ENCODE peak calls at places on chromosomes 13 and 19, in four cellular contexts. Q is K562, L is H1, S is GM12878. I is an unnamed sample.
A peak's percentile ranks its signal among the peaks of the same experiment; 100 is the strongest.

GRCh38 chr19:30066781-30067759 is 125.0 kb downstream of the URI1 start:
- DNase-seq in L (no peak), Q (no peak), S (no peak), I (no peak)

GRCh38 chr19:955803-956746 is 28.1 kb upstream of the WDR18 start:
- DNase-seq in Q (no peak), S (no peak), L (no peak), I (no peak)

GRCh38 chr19:58397533-58398037 is 2.1 kb downstream of the RNF225 start:
- DNase-seq in Q (no peak), S (no peak), L (no peak), I (no peak)

GRCh38 chr13:33017410-33017929 is 1.2 kb downstream of the KL start:
- DNase-seq in L (no peak), S (peak; percentile 65), Q (peak; percentile 8), I (peak; percentile 18)

GRCh38 chr19:1490311-1491113 is at the start of gene PCSK4:
- DNase-seq in S (peak; percentile 87), L (peak; percentile 96), Q (peak; percentile 94), I (peak; percentile 95)

GRCh38 chr19:41904118-41904870 is 21.3 kb downstream of the ARHGEF1 start:
- DNase-seq in Q (no peak), S (no peak), L (no peak), I (peak; percentile 92)

GRCh38 chr13:37978680-37979079 is 109.1 kb upstream of the TRPC4 start:
- DNase-seq in L (no peak), Q (no peak), S (no peak), I (no peak)

GRCh38 chr13:111486331-111486730 is 165.9 kb downstream of the TEX29 start:
- DNase-seq in S (no peak), L (no peak), Q (no peak), I (no peak)

GRCh38 chr13:77351326-77351725 is 24.4 kb upstream of the MYCBP2 start:
- DNase-seq in S (no peak), Q (no peak), L (no peak), I (no peak)

GRCh38 chr13:35675651-35676050 is 199.2 kb upstream of the MAB21L1 start:
- DNase-seq in L (no peak), Q (no peak), S (no peak), I (no peak)

GRCh38 chr19:409006-409514 is at the start of gene C2CD4C:
- DNase-seq in S (no peak), Q (peak; percentile 78), L (peak; percentile 76), I (no peak)

GRCh38 chr19:55472463-55472862 is 4.0 kb upstream of the ZNF628 start:
- DNase-seq in S (no peak), Q (no peak), L (no peak), I (peak; percentile 55)

GRCh38 chr19:50159078-50159477 is 4.0 kb downstream of the IZUMO2 start:
- DNase-seq in L (no peak), S (no peak), Q (no peak), I (no peak)

GRCh38 chr13:94327318-94327717 is 152.2 kb downstream of the DCT start:
- DNase-seq in Q (no peak), S (peak; percentile 73), L (no peak), I (no peak)

GRCh38 chr13:45276887-45277286 is 64.1 kb downstream of the TPT1 start:
- DNase-seq in Q (no peak), S (no peak), L (no peak), I (no peak)

GRCh38 chr13:45278096-45278645 is 62.8 kb downstream of the TPT1 start:
- DNase-seq in S (no peak), Q (no peak), L (no peak), I (no peak)

GRCh38 chr13:45282994-45283393 is 58.0 kb downstream of the TPT1 start:
- DNase-seq in S (no peak), L (no peak), Q (no peak), I (no peak)

GRCh38 chr13:45280751-45281634 is 60.0 kb downstream of the TPT1 start:
- DNase-seq in Q (no peak), L (peak; percentile 72), S (no peak), I (peak; percentile 47)
- TF ChIP-seq POLR2AphosphoS5 in Q (no peak), L (no peak), S (no peak), I (no peak)

GRCh38 chr13:39956036-39956435 is 300.6 kb downstream of the COG6 start:
- DNase-seq in S (peak; percentile 73), L (no peak), Q (no peak), I (no peak)
- TF ChIP-seq HDAC2 in S (no peak), L (no peak), Q (no peak), I (no peak)

DNA sequence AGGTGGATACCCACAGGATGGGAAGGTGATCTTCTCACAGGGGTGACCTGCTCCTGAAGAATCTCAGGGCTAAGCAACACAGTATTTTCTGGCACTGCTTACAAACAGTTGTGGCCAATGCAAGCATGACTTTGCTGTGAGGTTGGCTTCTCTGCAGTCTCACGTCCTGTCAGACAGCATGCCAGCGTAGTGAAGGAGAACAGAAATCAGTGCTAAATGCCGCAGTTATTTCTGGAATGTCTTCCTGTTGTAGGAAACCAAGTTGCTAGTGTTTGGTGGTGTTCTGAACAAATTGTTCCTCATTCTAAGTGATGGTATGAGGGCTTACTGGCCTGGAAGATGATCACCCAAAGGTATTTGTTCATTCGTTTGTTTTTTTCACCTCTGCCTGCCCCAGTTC is 320.1 kb downstream of the MTUS2 start:
- DNase-seq in S (no peak), L (no peak), Q (no peak), I (no peak)
- TF ChIP-seq EP300 in S (no peak), L (no peak), Q (no peak), I (no peak)

GRCh38 chr19:51441410-51442390 is 16.6 kb downstream of the SIGLEC8 start:
- DNase-seq in Q (peak; percentile 49), L (no peak), S (peak; percentile 91), I (no peak)
- TF ChIP-seq POLR2AphosphoS5 in Q (no peak), L (no peak), S (no peak), I (no peak)

GRCh38 chr13:42524487-42525034 is 49.4 kb upstream of the TNFSF11 start:
- DNase-seq in L (no peak), S (peak; percentile 45), Q (no peak), I (no peak)

GRCh38 chr13:42526276-42526675 is 47.7 kb upstream of the TNFSF11 start:
- DNase-seq in L (no peak), Q (no peak), S (no peak), I (no peak)

GRCh38 chr13:42525035-42525504 is 48.9 kb upstream of the TNFSF11 start:
- DNase-seq in L (no peak), Q (no peak), S (no peak), I (no peak)
- TF ChIP-seq HDAC2 in L (no peak), Q (no peak), S (no peak), I (no peak)

GRCh38 chr13:43520331-43520730 is 266.4 kb downstream of the ENOX1 start:
- DNase-seq in L (no peak), S (no peak), Q (no peak), I (no peak)

GRCh38 chr13:43511260-43511970 is 275.4 kb downstream of the ENOX1 start:
- DNase-seq in Q (no peak), S (no peak), L (no peak), I (no peak)

GRCh38 chr13:43514326-43514725 is 272.4 kb downstream of the ENOX1 start:
- DNase-seq in S (no peak), Q (no peak), L (no peak), I (no peak)

DNA sequence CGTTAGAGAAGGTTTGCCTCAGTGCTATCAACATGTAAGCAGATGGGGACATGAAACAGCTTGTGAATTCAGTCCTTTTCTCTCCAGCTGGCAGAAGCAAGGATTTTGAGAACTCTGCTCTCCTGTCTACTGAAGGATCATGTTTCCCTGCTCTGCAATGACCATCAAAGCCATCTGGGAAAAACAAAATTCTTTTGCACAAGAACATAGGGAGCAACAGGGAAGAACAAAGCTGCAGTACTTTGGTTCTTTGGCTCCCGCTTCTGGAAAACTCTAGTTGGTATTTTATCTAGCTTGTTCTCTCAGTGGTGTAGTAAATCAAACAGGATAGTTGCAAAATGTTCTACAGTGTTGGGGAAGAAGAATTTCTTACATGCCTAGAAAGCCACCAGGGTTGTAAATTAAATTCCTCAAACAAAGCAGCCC is 270.4 kb downstream of the ENOX1 start:
- DNase-seq in Q (no peak), L (no peak), S (no peak), I (no peak)
- TF ChIP-seq EP300 in Q (no peak), L (no peak), S (no peak), I (no peak)

DNA sequence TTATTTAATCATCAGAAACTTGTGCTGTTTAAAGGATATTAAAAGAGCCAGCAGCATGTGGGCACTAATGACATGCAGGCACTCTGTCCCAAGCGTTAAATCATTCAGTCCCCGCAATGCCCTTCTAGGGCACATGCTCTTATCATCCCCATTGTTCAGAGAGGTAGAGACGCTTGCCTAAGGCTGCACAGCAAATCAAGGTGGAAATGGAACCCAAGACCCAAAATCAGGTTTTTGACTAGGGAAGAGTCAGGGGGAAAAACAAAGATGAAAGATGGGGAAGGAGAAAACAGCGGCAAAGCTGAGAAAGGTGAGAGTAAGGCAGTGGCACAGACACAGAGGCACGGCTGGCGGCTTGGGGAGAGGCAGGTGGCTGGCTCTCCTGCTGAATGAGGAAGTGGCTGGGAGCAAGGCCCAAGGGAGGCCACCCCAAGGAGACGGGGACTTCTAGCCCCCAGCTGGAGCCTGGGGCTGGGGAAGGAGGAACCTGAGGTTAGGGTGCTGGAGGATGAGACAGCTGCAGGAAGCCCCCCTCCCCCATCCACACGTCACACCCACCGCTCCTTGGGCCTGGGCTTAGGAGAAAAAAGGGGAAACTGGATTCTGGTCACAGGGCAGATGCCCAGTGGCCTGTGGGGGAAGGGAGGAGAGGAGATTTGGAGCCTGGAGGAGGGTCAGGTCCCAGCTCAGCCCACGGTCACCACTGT is 1.0 kb upstream of the TYROBP start:
- DNase-seq in Q (peak; percentile 39), L (no peak), S (no peak), I (no peak)
- TF ChIP-seq POLR2AphosphoS5 in Q (no peak), L (no peak), S (peak; percentile 41), I (no peak)

DNA sequence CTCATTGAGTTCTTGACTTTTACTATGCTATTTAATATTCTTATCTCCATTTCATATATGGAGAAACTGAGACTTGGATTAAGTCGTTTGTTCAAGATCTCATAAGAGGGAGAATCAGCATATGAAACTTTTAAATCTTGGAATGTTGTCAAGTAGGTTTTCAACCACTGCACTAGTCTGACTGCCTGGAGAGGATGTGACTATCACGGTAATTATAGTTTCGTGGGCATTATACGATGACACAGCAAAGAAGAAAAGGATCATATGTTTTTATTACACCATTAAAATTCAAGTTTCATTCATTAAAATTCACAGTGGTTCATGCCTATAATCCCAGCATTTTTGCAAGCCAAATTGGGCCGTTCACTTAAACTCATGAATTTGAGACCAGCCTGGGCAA is 555.2 kb downstream of the SLITRK1 start:
- DNase-seq in Q (no peak), L (no peak), S (no peak), I (no peak)
- TF ChIP-seq HDAC2 in Q (no peak), L (no peak), S (no peak), I (no peak)

DNA sequence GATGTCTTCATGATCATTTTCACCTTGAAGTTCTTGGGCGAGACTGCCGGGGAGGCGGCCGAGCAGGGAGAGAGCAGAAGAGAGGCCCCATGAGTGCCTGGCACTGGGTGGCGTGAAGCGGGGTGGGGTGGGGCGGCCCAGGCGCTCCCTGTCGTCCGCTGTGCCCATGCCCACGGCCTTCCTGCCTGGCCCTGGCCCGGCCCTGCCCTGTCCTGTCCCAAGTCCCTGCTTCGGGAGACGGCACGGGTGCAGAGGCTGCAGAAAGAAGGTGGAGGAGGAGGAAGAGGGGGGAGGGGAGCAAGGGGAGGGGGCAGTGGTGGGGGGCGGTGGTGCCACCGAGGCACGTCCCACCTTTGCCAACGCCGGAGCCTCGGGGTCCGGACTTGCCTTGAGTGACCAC is 118.4 kb downstream of the PTPRS start:
- DNase-seq in Q (no peak), S (no peak), L (no peak), I (no peak)
- TF ChIP-seq EP300 in Q (no peak), S (no peak), L (no peak), I (no peak)

I was measured in HepG2.